ENCODE peak calls at places on chromosomes 12 and 14, in five cellular contexts. E is psoas muscle; W is CD4-positive, alpha-beta T cell; X is activated CD4-positive, alpha-beta T cell treated with anti-CD3 and anti-CD28 coated beads, Interleukin-2, amount 10 ng/mL, durations not matched to agents 7 days and 5 days; B is fibroblast of lung. L is an unnamed sample.

GRCh38 chr12:95574799-95575452 is 23.6 kb upstream of the USP44 start:
- DNase-seq in E (no peak), W (no peak), X (no peak), B (peak), L (no peak)

GRCh38 chr14:31993521-31993941 is 83.6 kb upstream of the ARHGAP5 start:
- DNase-seq in E (no peak), W (no peak), X (no peak), B (peak), L (no peak)

GRCh38 chr14:103013028-103013427 is 44.3 kb downstream of the CDC42BPB start:
- DNase-seq in E (no peak), W (no peak), X (no peak), B (no peak), L (no peak)

GRCh38 chr12:9079082-9079481 is 36.6 kb downstream of the A2M start:
- DNase-seq in E (no peak), W (no peak), X (no peak), B (no peak), L (no peak)

GRCh38 chr14:37036669-37037341 is 135.6 kb downstream of the SLC25A21 start:
- DNase-seq in E (no peak), W (no peak), X (no peak), B (peak), L (no peak)

GRCh38 chr14:35342160-35343010 is 50.2 kb downstream of the PSMA6 start:
- DNase-seq in E (peak), W (no peak), X (no peak), B (peak), L (no peak)

GRCh38 chr14:33968722-33969121 is 17.8 kb upstream of the EGLN3 start:
- DNase-seq in E (no peak), W (no peak), X (no peak), B (no peak), L (no peak)

GRCh38 chr12:2619136-2619535 is 175.6 kb upstream of the FKBP4 start:
- DNase-seq in E (no peak), W (no peak), X (no peak), B (no peak), L (no peak)

GRCh38 chr14:68374682-68375081 is 418.2 kb downstream of the ZFP36L1 start:
- DNase-seq in E (peak), W (no peak), X (no peak), B (no peak), L (no peak)

GRCh38 chr14:35883677-35884293 is 57.6 kb downstream of the BRMS1L start:
- DNase-seq in E (no peak), W (peak), X (peak), B (peak), L (no peak)

GRCh38 chr14:23916038-23916437 is 37.5 kb upstream of the DHRS4 start:
- DNase-seq in E (no peak), W (no peak), X (no peak), B (no peak), L (no peak)

GRCh38 chr12:114864688-114865685 is 181.0 kb upstream of the TBX3 start:
- DNase-seq in E (no peak), W (no peak), X (no peak), B (no peak), L (no peak)

GRCh38 chr14:101473795-101474562 is 87.3 kb upstream of the DIO3 start:
- DNase-seq in E (no peak), W (no peak), X (no peak), B (no peak), L (no peak)

GRCh38 chr12:128337456-128338160 is 70.6 kb downstream of the TMEM132C start:
- DNase-seq in E (no peak), W (no peak), X (no peak), B (no peak), L (no peak)

GRCh38 chr14:24605435-24606190 is 3.9 kb downstream of the GZMH start:
- DNase-seq in E (no peak), W (peak), X (peak), B (no peak), L (peak)

GRCh38 chr12:52539024-52539820 is 13.7 kb downstream of the KRT71 start:
- DNase-seq in E (no peak), W (no peak), X (no peak), B (peak), L (no peak)

GRCh38 chr12:54689984-54690383 is 41.8 kb upstream of the DCD start:
- DNase-seq in E (no peak), W (no peak), X (no peak), B (no peak), L (no peak)

GRCh38 chr12:132700212-132700913 is 10.3 kb upstream of the PGAM5 start:
- DNase-seq in E (no peak), W (no peak), X (no peak), B (peak), L (no peak)

GRCh38 chr14:21748869-21749303 is 75.3 kb upstream of the OR4E1 start:
- DNase-seq in E (no peak), W (peak), X (peak), B (no peak), L (peak)

GRCh38 chr12:124603143-124603542 is 35.7 kb upstream of the NCOR2 start:
- DNase-seq in E (no peak), W (no peak), X (no peak), B (no peak), L (no peak)

GRCh38 chr14:77002889-77003288 is 25.6 kb downstream of the IRF2BPL start:
- DNase-seq in E (no peak), W (no peak), X (no peak), B (no peak), L (no peak)

GRCh38 chr12:90896164-90896563 is 58.8 kb downstream of the CCER1 start:
- DNase-seq in E (no peak), W (no peak), X (no peak), B (peak), L (no peak)

GRCh38 chr12:63038361-63039100 is 103.6 kb upstream of the PPM1H start:
- DNase-seq in E (no peak), W (no peak), X (no peak), B (no peak), L (no peak)

GRCh38 chr12:15756822-15757221 is 32.4 kb downstream of the EPS8 start:
- DNase-seq in E (no peak), W (no peak), X (no peak), B (peak), L (no peak)

GRCh38 chr12:67354322-67354721 is 85.2 kb downstream of the CAND1 start:
- DNase-seq in E (no peak), W (no peak), X (no peak), B (peak), L (no peak)

GRCh38 chr12:66188584-66189475 is at the start of gene IRAK3:
- DNase-seq in E (peak), W (peak), X (peak), B (peak), L (peak)

GRCh38 chr12:81259360-81259759 is 181.5 kb downstream of the ACSS3 start:
- DNase-seq in E (no peak), W (no peak), X (no peak), B (no peak), L (no peak)

GRCh38 chr12:66397574-66397973 is 95.3 kb downstream of the HELB start:
- DNase-seq in E (no peak), W (no peak), X (no peak), B (no peak), L (no peak)

L was measured in activated T-helper 2 cell treated with anti-CD3 and anti-CD28 coated beads, Interferon-gamma antibody, Interleukin-2, Interleukin-4, amounts not matched to agents 10 μg/mL and 5 μg/mL and 100 μg/mL, durations not matched to agents 14 hours and 24 hours and 36 hours.